ENCODE peak calls at places on chromosomes 4 and X, in seven cellular contexts. One of them, this sample, is unnamed.

GRCh38 chrX:42746606-42747005 is 31.4 kb downstream of the PPP1R2C start:
- DNase-seq in IMR-90: peak; percentile 38
- DNase-seq in neuronal stem cell: no peak
- DNase-seq in H1: no peak
- DNase-seq in mesenchymal stem cell: peak; percentile 59
- DNase-seq in mesendoderm: no peak
- DNase-seq in trophoblast cell: peak; percentile 70
- DNase-seq in this sample: no peak

GRCh38 chr4:24980064-24980690 is 50.6 kb downstream of the LGI2 start:
- DNase-seq in IMR-90: peak; percentile 62
- DNase-seq in neuronal stem cell: peak; percentile 54
- DNase-seq in H1: peak; percentile 41
- DNase-seq in mesenchymal stem cell: peak; percentile 59
- DNase-seq in mesendoderm: peak; percentile 65
- DNase-seq in trophoblast cell: peak; percentile 77
- DNase-seq in this sample: peak; percentile 65

GRCh38 chrX:56928546-56928945 is 66.8 kb downstream of the SPIN3 start:
- DNase-seq in IMR-90: no peak
- DNase-seq in neuronal stem cell: no peak
- DNase-seq in H1: no peak
- DNase-seq in mesenchymal stem cell: no peak
- DNase-seq in mesendoderm: no peak
- DNase-seq in trophoblast cell: peak; percentile 55
- DNase-seq in this sample: no peak

GRCh38 chrX:49656554-49656953 is 39.2 kb downstream of the PAGE1 start:
- DNase-seq in IMR-90: no peak
- DNase-seq in neuronal stem cell: no peak
- DNase-seq in H1: no peak
- DNase-seq in mesenchymal stem cell: no peak
- DNase-seq in mesendoderm: no peak
- DNase-seq in trophoblast cell: no peak
- DNase-seq in this sample: no peak

GRCh38 chr4:140884431-140885058 is 128.4 kb upstream of the TBC1D9 start:
- DNase-seq in IMR-90: peak; percentile 80
- DNase-seq in neuronal stem cell: peak; percentile 54
- DNase-seq in H1: peak; percentile 13
- DNase-seq in mesenchymal stem cell: peak; percentile 64
- DNase-seq in mesendoderm: peak; percentile 91
- DNase-seq in trophoblast cell: peak; percentile 76
- DNase-seq in this sample: peak; percentile 80

GRCh38 chr4:108060164-108060563 is 70.5 kb downstream of the HADH start:
- DNase-seq in IMR-90: peak; percentile 46
- DNase-seq in neuronal stem cell: peak; percentile 11
- DNase-seq in H1: no peak
- DNase-seq in mesenchymal stem cell: peak; percentile 68
- DNase-seq in mesendoderm: peak; percentile 44
- DNase-seq in trophoblast cell: no peak
- DNase-seq in this sample: peak; percentile 42

GRCh38 chr4:105291920-105292319 is 145.2 kb downstream of the TET2 start:
- DNase-seq in IMR-90: peak; percentile 14
- DNase-seq in neuronal stem cell: no peak
- DNase-seq in H1: no peak
- DNase-seq in mesenchymal stem cell: peak; percentile 16
- DNase-seq in mesendoderm: no peak
- DNase-seq in trophoblast cell: no peak
- DNase-seq in this sample: no peak

GRCh38 chr4:64564126-64564525 is 154.9 kb upstream of the TECRL start:
- DNase-seq in IMR-90: no peak
- DNase-seq in neuronal stem cell: no peak
- DNase-seq in H1: no peak
- DNase-seq in mesenchymal stem cell: no peak
- DNase-seq in mesendoderm: no peak
- DNase-seq in trophoblast cell: no peak
- DNase-seq in this sample: no peak

GRCh38 chrX:129755779-129756650 is 17.2 kb downstream of the XPNPEP2 start:
- DNase-seq in IMR-90: no peak
- DNase-seq in neuronal stem cell: no peak
- DNase-seq in H1: no peak
- DNase-seq in mesenchymal stem cell: no peak
- DNase-seq in mesendoderm: peak; percentile 65
- DNase-seq in trophoblast cell: no peak
- DNase-seq in this sample: peak; percentile 73

GRCh38 chrX:150051096-150051495 is 112.8 kb upstream of the EOLA2 start:
- DNase-seq in IMR-90: no peak
- DNase-seq in neuronal stem cell: no peak
- DNase-seq in H1: no peak
- DNase-seq in mesenchymal stem cell: no peak
- DNase-seq in mesendoderm: no peak
- DNase-seq in trophoblast cell: no peak
- DNase-seq in this sample: no peak

GRCh38 chr4:6509587-6509986 is 37.2 kb upstream of the PPP2R2C start:
- DNase-seq in IMR-90: no peak
- DNase-seq in neuronal stem cell: no peak
- DNase-seq in H1: no peak
- DNase-seq in mesenchymal stem cell: no peak
- DNase-seq in mesendoderm: peak; percentile 43
- DNase-seq in trophoblast cell: peak; percentile 14
- DNase-seq in this sample: peak; percentile 17

GRCh38 chrX:84475596-84475995 is 26.7 kb downstream of the HDX start:
- DNase-seq in IMR-90: no peak
- DNase-seq in neuronal stem cell: no peak
- DNase-seq in H1: no peak
- DNase-seq in mesenchymal stem cell: peak; percentile 3
- DNase-seq in mesendoderm: no peak
- DNase-seq in trophoblast cell: no peak
- DNase-seq in this sample: no peak

GRCh38 chr4:125679989-125680388 is 365.2 kb downstream of the FAT4 start:
- DNase-seq in IMR-90: no peak
- DNase-seq in neuronal stem cell: no peak
- DNase-seq in H1: no peak
- DNase-seq in mesenchymal stem cell: no peak
- DNase-seq in mesendoderm: no peak
- DNase-seq in trophoblast cell: no peak
- DNase-seq in this sample: no peak

GRCh38 chr4:38856046-38856445 is 571 bp downstream of the TLR6 start:
- DNase-seq in IMR-90: no peak
- DNase-seq in neuronal stem cell: no peak
- DNase-seq in H1: no peak
- DNase-seq in mesenchymal stem cell: no peak
- DNase-seq in mesendoderm: no peak
- DNase-seq in trophoblast cell: no peak
- DNase-seq in this sample: no peak

GRCh38 chr4:170420255-170420693 is 330.5 kb upstream of the AADAT start:
- DNase-seq in IMR-90: peak; percentile 57
- DNase-seq in neuronal stem cell: no peak
- DNase-seq in H1: no peak
- DNase-seq in mesenchymal stem cell: peak; percentile 94
- DNase-seq in mesendoderm: no peak
- DNase-seq in trophoblast cell: no peak
- DNase-seq in this sample: no peak

GRCh38 chrX:109740076-109740809 is 7.2 kb upstream of the ACSL4 start:
- DNase-seq in IMR-90: peak; percentile 52
- DNase-seq in neuronal stem cell: no peak
- DNase-seq in H1: no peak
- DNase-seq in mesenchymal stem cell: peak; percentile 85
- DNase-seq in mesendoderm: no peak
- DNase-seq in trophoblast cell: peak; percentile 65
- DNase-seq in this sample: no peak

GRCh38 chr4:79413032-79413431 is 5.0 kb upstream of the GK2 start:
- DNase-seq in IMR-90: no peak
- DNase-seq in neuronal stem cell: no peak
- DNase-seq in H1: no peak
- DNase-seq in mesenchymal stem cell: no peak
- DNase-seq in mesendoderm: no peak
- DNase-seq in trophoblast cell: no peak
- DNase-seq in this sample: no peak

GRCh38 chr4:8399298-8399697 is 41.2 kb downstream of the ACOX3 start:
- DNase-seq in IMR-90: no peak
- DNase-seq in neuronal stem cell: no peak
- DNase-seq in H1: no peak
- DNase-seq in mesenchymal stem cell: no peak
- DNase-seq in mesendoderm: no peak
- DNase-seq in trophoblast cell: no peak
- DNase-seq in this sample: no peak

GRCh38 chr4:181761130-181761529 is 482.1 kb upstream of the TENM3 start:
- DNase-seq in IMR-90: peak; percentile 95
- DNase-seq in neuronal stem cell: no peak
- DNase-seq in H1: no peak
- DNase-seq in mesenchymal stem cell: no peak
- DNase-seq in mesendoderm: no peak
- DNase-seq in trophoblast cell: no peak
- DNase-seq in this sample: no peak

GRCh38 chr4:102564399-102564921 is 63.3 kb downstream of the NFKB1 start:
- DNase-seq in IMR-90: peak; percentile 81
- DNase-seq in neuronal stem cell: no peak
- DNase-seq in H1: no peak
- DNase-seq in mesenchymal stem cell: peak; percentile 44
- DNase-seq in mesendoderm: no peak
- DNase-seq in trophoblast cell: peak; percentile 38
- DNase-seq in this sample: no peak

GRCh38 chrX:154516655-154517100 is 646 bp upstream of the FAM3A start:
- DNase-seq in IMR-90: peak; percentile 54
- DNase-seq in neuronal stem cell: no peak
- DNase-seq in H1: no peak
- DNase-seq in mesenchymal stem cell: peak; percentile 90
- DNase-seq in mesendoderm: peak; percentile 65
- DNase-seq in trophoblast cell: peak; percentile 51
- DNase-seq in this sample: peak; percentile 59

GRCh38 chr4:76767983-76768382 is 130.0 kb downstream of the SOWAHB start:
- DNase-seq in IMR-90: peak; percentile 70
- DNase-seq in neuronal stem cell: no peak
- DNase-seq in H1: no peak
- DNase-seq in mesenchymal stem cell: peak; percentile 60
- DNase-seq in mesendoderm: peak; percentile 91
- DNase-seq in trophoblast cell: peak; percentile 95
- DNase-seq in this sample: no peak

GRCh38 chr4:27318740-27319139 is 458.1 kb downstream of the STIM2 start:
- DNase-seq in IMR-90: peak; percentile 17
- DNase-seq in neuronal stem cell: peak; percentile 24
- DNase-seq in H1: peak; percentile 49
- DNase-seq in mesenchymal stem cell: peak; percentile 35
- DNase-seq in mesendoderm: peak; percentile 84
- DNase-seq in trophoblast cell: peak; percentile 54
- DNase-seq in this sample: peak; percentile 80

DNA sequence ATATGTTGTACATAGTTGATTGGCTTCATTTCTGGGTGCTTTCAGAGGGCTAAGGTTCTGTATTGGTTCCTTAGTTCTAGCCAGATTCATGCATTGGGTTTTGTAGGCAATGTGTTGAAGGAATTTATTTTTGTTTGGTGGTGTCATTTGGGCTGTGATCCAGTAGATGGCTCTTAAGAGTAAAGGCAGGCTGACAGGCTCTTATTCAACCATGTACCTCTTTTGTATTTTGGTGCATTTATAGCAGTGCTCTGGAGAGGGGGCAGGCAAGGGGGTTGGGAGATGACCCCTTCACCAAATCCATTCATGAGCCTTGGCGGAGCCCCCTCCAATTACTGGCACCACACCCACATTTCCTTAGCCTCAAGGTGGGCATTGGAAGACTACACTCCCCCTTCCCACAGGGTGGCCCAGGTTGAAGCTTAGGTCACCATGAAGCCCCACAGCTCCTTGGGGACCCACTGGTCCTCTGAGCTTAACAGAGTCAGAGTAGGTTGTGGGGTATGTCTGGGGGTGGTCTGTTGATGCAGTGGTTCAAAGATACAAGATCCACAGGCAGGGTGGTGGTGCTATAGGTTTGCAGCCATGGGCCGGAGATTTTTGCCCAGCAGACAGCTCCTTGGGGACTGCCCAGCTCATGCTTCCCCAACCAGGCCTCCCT is 143.0 kb upstream of the GNPDA2 start:
- DNase-seq in IMR-90: no peak
- DNase-seq in neuronal stem cell: no peak
- DNase-seq in H1: no peak
- DNase-seq in mesenchymal stem cell: no peak
- DNase-seq in mesendoderm: peak; percentile 48
- DNase-seq in trophoblast cell: no peak
- DNase-seq in this sample: no peak
- H3K18ac ChIP-seq in IMR-90: no peak overlapping the region
- H3K18ac ChIP-seq in neuronal stem cell: no peak overlapping the region
- H3K18ac ChIP-seq in H1: no peak overlapping the region
- H3K18ac ChIP-seq in mesenchymal stem cell: peak overlapping the region; percentile 87
- H3K18ac ChIP-seq in mesendoderm: no peak overlapping the region
- H3K18ac ChIP-seq in trophoblast cell: no peak overlapping the region
- H3K18ac ChIP-seq in this sample: no peak overlapping the region

GRCh38 chr4:138175337-138175794 is 66.8 kb downstream of the SLC7A11 start:
- DNase-seq in IMR-90: peak; percentile 61
- DNase-seq in neuronal stem cell: no peak
- DNase-seq in H1: no peak
- DNase-seq in mesenchymal stem cell: peak; percentile 38
- DNase-seq in mesendoderm: no peak
- DNase-seq in trophoblast cell: no peak
- DNase-seq in this sample: no peak
- H2BK5ac ChIP-seq in IMR-90: peak overlapping the region; percentile 38
- H2BK5ac ChIP-seq in neuronal stem cell: no peak overlapping the region
- H2BK5ac ChIP-seq in H1: no peak overlapping the region
- H2BK5ac ChIP-seq in mesenchymal stem cell: no peak overlapping the region
- H2BK5ac ChIP-seq in mesendoderm: no peak overlapping the region
- H2BK5ac ChIP-seq in trophoblast cell: no peak overlapping the region
- H2BK5ac ChIP-seq in this sample: no peak overlapping the region

GRCh38 chr4:184409911-184410692 is 64.2 kb downstream of the IRF2 start:
- DNase-seq in IMR-90: no peak
- DNase-seq in neuronal stem cell: no peak
- DNase-seq in H1: no peak
- DNase-seq in mesenchymal stem cell: no peak
- DNase-seq in mesendoderm: no peak
- DNase-seq in trophoblast cell: no peak
- DNase-seq in this sample: no peak
- H3K18ac ChIP-seq in IMR-90: no peak overlapping the region
- H3K18ac ChIP-seq in neuronal stem cell: peak overlapping the region; percentile 5
- H3K18ac ChIP-seq in H1: no peak overlapping the region
- H3K18ac ChIP-seq in mesenchymal stem cell: no peak overlapping the region
- H3K18ac ChIP-seq in mesendoderm: no peak overlapping the region
- H3K18ac ChIP-seq in trophoblast cell: no peak overlapping the region
- H3K18ac ChIP-seq in this sample: no peak overlapping the region

GRCh38 chrX:151984328-151984727 is 9.9 kb upstream of the GABRE start:
- DNase-seq in IMR-90: peak; percentile 46
- DNase-seq in neuronal stem cell: no peak
- DNase-seq in H1: no peak
- DNase-seq in mesenchymal stem cell: peak; percentile 66
- DNase-seq in mesendoderm: no peak
- DNase-seq in trophoblast cell: peak; percentile 65
- DNase-seq in this sample: no peak

GRCh38 chrX:151984891-151985290 is 10.4 kb upstream of the GABRE start:
- DNase-seq in IMR-90: no peak
- DNase-seq in neuronal stem cell: no peak
- DNase-seq in H1: no peak
- DNase-seq in mesenchymal stem cell: no peak
- DNase-seq in mesendoderm: no peak
- DNase-seq in trophoblast cell: no peak
- DNase-seq in this sample: no peak

GRCh38 chrX:151982217-151982616 is 7.7 kb upstream of the GABRE start:
- DNase-seq in IMR-90: peak; percentile 36
- DNase-seq in neuronal stem cell: no peak
- DNase-seq in H1: no peak
- DNase-seq in mesenchymal stem cell: peak; percentile 59
- DNase-seq in mesendoderm: no peak
- DNase-seq in trophoblast cell: no peak
- DNase-seq in this sample: no peak

GRCh38 chrX:151981129-151981528 is 6.7 kb upstream of the GABRE start:
- DNase-seq in IMR-90: peak; percentile 17
- DNase-seq in neuronal stem cell: no peak
- DNase-seq in H1: no peak
- DNase-seq in mesenchymal stem cell: peak; percentile 13
- DNase-seq in mesendoderm: no peak
- DNase-seq in trophoblast cell: no peak
- DNase-seq in this sample: no peak

GRCh38 chrX:151983186-151983585 is 8.7 kb upstream of the GABRE start:
- DNase-seq in IMR-90: no peak
- DNase-seq in neuronal stem cell: no peak
- DNase-seq in H1: no peak
- DNase-seq in mesenchymal stem cell: peak; percentile 1
- DNase-seq in mesendoderm: no peak
- DNase-seq in trophoblast cell: no peak
- DNase-seq in this sample: no peak
- H2BK5ac ChIP-seq in IMR-90: no peak overlapping the region
- H2BK5ac ChIP-seq in neuronal stem cell: no peak overlapping the region
- H2BK5ac ChIP-seq in H1: no peak overlapping the region
- H2BK5ac ChIP-seq in mesenchymal stem cell: no peak overlapping the region
- H2BK5ac ChIP-seq in mesendoderm: no peak overlapping the region
- H2BK5ac ChIP-seq in trophoblast cell: no peak overlapping the region
- H2BK5ac ChIP-seq in this sample: no peak overlapping the region

This sample was measured in H9.